ENCODE peak calls at places on chromosome 14, in seven cellular contexts. P is uterus, W is neural progenitor cell, C is osteocyte, R is omental fat pad, L is suprapubic skin, N is mucosa of descending colon. H is an unnamed sample.

GRCh38 chr14:85463512-85463911 is 66.4 kb upstream of the FLRT2 start:
- DNase-seq in P (no peak), W (no peak), C (no peak), R (no peak), L (no peak), N (peak), H (no peak)

GRCh38 chr14:35438910-35439713 is 34.6 kb upstream of the NFKBIA start:
- DNase-seq in P (no peak), W (peak), C (no peak), R (no peak), L (no peak), N (no peak), H (peak)

GRCh38 chr14:68596701-68597100 is 196.2 kb downstream of the ZFP36L1 start:
- DNase-seq in P (no peak), W (no peak), C (no peak), R (no peak), L (peak), N (no peak), H (no peak)

GRCh38 chr14:73428354-73428824 is 30.0 kb downstream of the NUMB start:
- DNase-seq in P (no peak), W (no peak), C (no peak), R (no peak), L (no peak), N (peak), H (no peak)

GRCh38 chr14:36856095-36856878 is 194.6 kb downstream of the PAX9 start:
- DNase-seq in P (no peak), W (no peak), C (no peak), R (no peak), L (no peak), N (peak), H (no peak)

GRCh38 chr14:36097356-36097755 is 79.2 kb downstream of the PTCSC3 start:
- DNase-seq in P (no peak), W (no peak), C (no peak), R (no peak), L (no peak), N (no peak), H (no peak)

GRCh38 chr14:25896777-25897176 is 701.1 kb downstream of the NOVA1 start:
- DNase-seq in P (no peak), W (no peak), C (no peak), R (no peak), L (no peak), N (no peak), H (no peak)

GRCh38 chr14:32277998-32278397 is 51.1 kb upstream of the AKAP6 start:
- DNase-seq in P (no peak), W (no peak), C (no peak), R (no peak), L (no peak), N (no peak), H (no peak)

GRCh38 chr14:36771256-36771655 is 109.6 kb downstream of the PAX9 start:
- DNase-seq in P (no peak), W (no peak), C (no peak), R (no peak), L (no peak), N (peak), H (no peak)

GRCh38 chr14:21852061-21852664 is 178.5 kb upstream of the OR4E1 start:
- DNase-seq in P (no peak), W (peak), C (no peak), R (no peak), L (no peak), N (peak), H (peak)

GRCh38 chr14:30295980-30296379 is 263.0 kb upstream of the G2E3 start:
- DNase-seq in P (no peak), W (no peak), C (no peak), R (no peak), L (no peak), N (no peak), H (no peak)

GRCh38 chr14:94971750-94972149 is 185.6 kb downstream of the DICER1 start:
- DNase-seq in P (peak), W (no peak), C (peak), R (no peak), L (no peak), N (peak), H (no peak)

GRCh38 chr14:100712490-100712889 is 14.2 kb upstream of the DLK1 start:
- DNase-seq in P (no peak), W (no peak), C (no peak), R (no peak), L (no peak), N (no peak), H (no peak)

GRCh38 chr14:60303745-60304144 is 54.7 kb downstream of the PPM1A start:
- DNase-seq in P (peak), W (no peak), C (no peak), R (no peak), L (no peak), N (no peak), H (no peak)

GRCh38 chr14:67971627-67972625 is 152.3 kb downstream of the RAD51B start:
- DNase-seq in P (no peak), W (no peak), C (no peak), R (no peak), L (no peak), N (no peak), H (no peak)

GRCh38 chr14:54169254-54169924 is 212.8 kb upstream of the BMP4 start:
- DNase-seq in P (no peak), W (no peak), C (no peak), R (no peak), L (no peak), N (no peak), H (no peak)

GRCh38 chr14:37594916-37595808 is at the start of the genes FOXA1 and TTC6:
- DNase-seq in P (no peak), W (peak), C (no peak), R (no peak), L (no peak), N (peak), H (no peak)

GRCh38 chr14:95533391-95533821 is 1.4 kb upstream of the GLRX5 start:
- DNase-seq in P (no peak), W (peak), C (no peak), R (no peak), L (no peak), N (no peak), H (no peak)

GRCh38 chr14:73272393-73272792 is 35.1 kb downstream of the PAPLN start:
- DNase-seq in P (no peak), W (no peak), C (no peak), R (no peak), L (no peak), N (no peak), H (no peak)

GRCh38 chr14:20477211-20477876 is 8.1 kb downstream of the PNP start:
- DNase-seq in P (no peak), W (no peak), C (no peak), R (no peak), L (no peak), N (no peak), H (no peak)

GRCh38 chr14:103868242-103868897 is 21.0 kb upstream of the PPP1R13B start:
- DNase-seq in P (no peak), W (no peak), C (no peak), R (no peak), L (no peak), N (no peak), H (no peak)

GRCh38 chr14:72824051-72824450 is 69.8 kb downstream of the DPF3 start:
- DNase-seq in P (no peak), W (no peak), C (no peak), R (no peak), L (peak), N (no peak), H (no peak)

GRCh38 chr14:52391866-52392600 is 77.9 kb downstream of the PTGER2 start:
- DNase-seq in P (no peak), W (no peak), C (no peak), R (no peak), L (no peak), N (no peak), H (no peak)

GRCh38 chr14:50000215-50001145 is 107.6 kb downstream of the ARF6 start:
- DNase-seq in P (peak), W (peak), C (peak), R (no peak), L (peak), N (peak), H (peak)

GRCh38 chr14:27049611-27050172 is 451.9 kb upstream of the NOVA1 start:
- DNase-seq in P (no peak), W (no peak), C (no peak), R (no peak), L (no peak), N (no peak), H (no peak)

GRCh38 chr14:82070040-82070439 is 536.4 kb upstream of the SEL1L start:
- DNase-seq in P (no peak), W (no peak), C (no peak), R (no peak), L (no peak), N (no peak), H (no peak)

DNA sequence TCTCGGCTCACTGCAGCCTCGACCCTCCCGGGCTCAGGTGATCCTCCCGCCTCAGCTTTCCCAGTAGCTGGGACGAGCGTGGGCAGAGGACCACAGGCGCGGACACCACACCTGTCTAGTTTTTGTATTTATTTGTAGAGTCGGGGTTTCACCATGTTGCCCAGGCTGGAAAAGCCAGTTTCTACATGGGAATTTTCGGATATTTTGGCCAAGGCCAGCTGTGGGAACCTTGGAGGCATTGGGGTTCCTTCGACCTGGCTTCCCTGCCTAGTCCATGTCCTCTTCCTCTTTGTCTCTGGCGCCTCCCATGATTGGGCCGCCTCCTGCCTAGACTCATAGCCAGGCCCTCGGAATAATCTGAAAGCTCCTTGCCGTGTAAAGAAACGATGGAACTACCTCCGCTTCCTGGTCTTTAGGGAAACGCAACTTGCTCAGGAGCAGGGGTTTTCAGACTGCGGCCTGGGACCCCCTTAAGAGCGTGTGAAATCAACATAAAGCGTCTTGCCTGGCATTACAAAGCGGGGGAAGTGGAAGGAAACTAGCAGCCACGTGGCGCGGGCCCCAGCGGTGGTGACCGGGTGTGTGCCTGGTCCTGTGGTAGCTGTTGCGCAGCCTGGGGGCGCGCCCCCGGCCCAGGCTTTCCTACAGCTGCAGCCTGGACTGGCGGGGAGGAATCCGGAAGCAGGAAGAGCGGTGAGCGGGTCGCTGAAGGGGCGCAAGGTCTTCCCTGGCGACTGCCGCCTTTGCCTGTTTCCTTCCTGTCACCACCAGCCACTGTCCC is 1.4 kb upstream of the HSP90AA1 start:
- DNase-seq in P (peak), W (peak), C (no peak), R (no peak), L (peak), N (peak), H (peak)
- TF ChIP-seq CTCF in P (no peak), W (no peak), C (no peak), R (no peak), L (no peak), N (no peak), H (no peak)

GRCh38 chr14:99575043-99576023 is 28.7 kb downstream of the CCDC85C start:
- DNase-seq in P (no peak), W (no peak), C (no peak), R (no peak), L (peak), N (peak), H (no peak)
- TF ChIP-seq CTCF in P (peak), W (peak), C (no peak), R (no peak), L (peak), N (no peak), H (peak)

DNA sequence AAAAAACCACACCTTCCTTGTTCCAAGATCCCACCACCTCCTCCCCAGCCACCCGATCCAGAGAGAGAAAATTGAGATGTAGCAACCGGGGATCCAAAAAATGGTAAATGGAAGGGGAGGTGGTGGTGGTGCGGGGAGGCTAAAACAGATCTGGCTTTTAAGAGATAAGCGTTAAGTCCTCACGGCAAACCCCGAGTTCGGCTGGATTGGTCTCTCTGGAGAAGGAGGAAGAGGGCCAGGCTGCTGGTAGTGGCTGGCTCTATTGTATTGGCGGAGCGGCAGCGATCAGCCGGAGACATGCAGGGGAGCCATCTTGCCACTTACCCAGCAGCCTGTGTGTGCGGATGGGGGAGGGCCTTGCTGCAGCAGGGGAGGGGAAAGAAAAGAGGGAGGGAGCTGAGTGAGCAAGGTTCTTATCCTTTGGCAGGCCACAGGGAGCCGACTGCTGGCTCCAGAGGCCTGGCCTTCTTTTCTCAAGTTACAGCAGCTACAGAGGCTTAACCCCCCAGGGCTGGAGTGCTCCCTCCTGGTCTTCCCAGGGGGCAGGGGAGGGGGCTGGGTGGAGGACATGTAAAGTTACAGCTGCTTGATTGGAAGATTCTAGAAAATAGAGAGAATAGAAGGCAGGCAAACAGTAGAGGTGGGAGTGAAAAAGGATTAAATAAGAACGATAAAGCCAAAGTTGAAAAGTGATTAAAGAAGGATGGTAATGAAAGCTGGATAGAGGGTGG is 14.1 kb upstream of the CDH24 start:
- DNase-seq in P (peak), W (peak), C (peak), R (peak), L (peak), N (peak), H (peak)
- TF ChIP-seq CTCF in P (no peak), W (no peak), C (no peak), R (no peak), L (no peak), N (no peak), H (no peak)

DNA sequence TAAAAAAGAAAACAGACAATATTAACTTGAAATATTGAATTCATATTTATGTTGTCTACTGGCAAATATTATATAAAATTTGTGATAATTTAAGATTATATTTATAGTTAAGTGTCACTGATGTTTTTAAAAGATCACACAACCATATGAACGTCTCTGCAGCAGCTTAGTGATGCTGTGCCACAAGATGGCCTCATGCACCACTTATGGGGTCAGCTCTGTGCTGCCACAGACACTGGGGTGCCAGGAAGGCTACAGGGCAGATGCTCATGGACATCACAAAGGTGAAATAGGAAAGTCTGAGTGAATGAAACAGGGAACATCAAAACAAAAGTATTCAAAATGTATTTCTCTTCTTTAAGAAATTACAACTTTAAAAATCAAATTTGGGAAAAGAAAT is 13.1 kb downstream of the ATXN3 start:
- DNase-seq in P (no peak), W (peak), C (no peak), R (no peak), L (no peak), N (no peak), H (no peak)
- TF ChIP-seq CTCF in P (no peak), W (peak), C (peak), R (no peak), L (no peak), N (no peak), H (peak)

GRCh38 chr14:23950411-23951135 is 3.0 kb upstream of the DHRS4 start:
- DNase-seq in P (no peak), W (no peak), C (no peak), R (no peak), L (no peak), N (no peak), H (no peak)

GRCh38 chr14:23953464-23954278 is at the start of gene DHRS4:
- DNase-seq in P (peak), W (peak), C (peak), R (peak), L (peak), N (peak), H (peak)

GRCh38 chr14:23951590-23952143 is 1.9 kb upstream of the DHRS4 start:
- DNase-seq in P (no peak), W (peak), C (no peak), R (no peak), L (no peak), N (no peak), H (no peak)
- TF ChIP-seq CTCF in P (no peak), W (peak), C (no peak), R (no peak), L (no peak), N (no peak), H (no peak)

DNA sequence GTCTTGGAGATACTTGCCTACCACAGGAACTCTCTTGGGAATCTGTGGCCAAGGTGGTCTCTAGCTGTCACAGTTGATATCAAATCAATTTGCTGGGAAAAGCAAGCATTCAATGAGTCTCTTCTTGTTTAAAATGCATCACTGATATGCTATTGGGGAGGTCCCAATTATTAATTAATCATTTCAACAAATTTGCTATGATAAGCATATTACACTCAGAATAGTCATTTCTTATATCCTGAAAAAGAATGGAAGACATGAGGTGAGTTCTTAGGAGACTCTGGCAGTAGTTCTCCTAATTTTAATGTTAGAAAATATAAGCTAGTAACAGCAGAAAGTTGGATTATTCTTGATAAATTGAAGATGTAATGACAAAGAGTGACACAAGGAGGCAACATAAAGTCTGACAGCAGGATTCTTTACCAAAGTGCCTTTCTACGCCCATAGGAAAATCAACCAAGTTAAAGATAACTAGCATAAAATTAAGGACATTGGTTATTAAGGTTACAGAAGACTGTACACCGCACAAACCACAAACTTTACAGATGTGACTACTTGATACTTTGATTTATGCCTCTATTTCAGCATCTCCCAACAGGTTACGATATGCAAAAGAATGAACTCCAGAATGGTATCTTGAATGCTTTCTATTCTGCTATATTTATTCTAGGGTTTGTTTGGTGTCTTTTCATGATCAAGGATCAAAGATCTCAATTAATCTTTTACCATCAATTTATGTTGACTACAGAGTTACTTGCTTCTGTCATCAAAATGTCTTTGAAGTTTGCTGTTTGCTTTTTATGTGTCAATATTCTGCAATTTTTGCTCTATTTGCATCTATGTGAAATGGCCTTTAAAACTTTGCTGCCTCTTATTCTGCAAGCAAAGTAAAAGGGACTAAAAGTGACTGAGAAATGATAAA is 349.6 kb upstream of the CLEC14A start:
- DNase-seq in P (no peak), W (peak), C (no peak), R (no peak), L (no peak), N (no peak), H (no peak)
- TF ChIP-seq CTCF in P (no peak), W (peak), C (no peak), R (no peak), L (no peak), N (no peak), H (no peak)

GRCh38 chr14:92900660-92901059 is 22.3 kb upstream of the CHGA start:
- DNase-seq in P (no peak), W (no peak), C (no peak), R (no peak), L (no peak), N (no peak), H (no peak)

GRCh38 chr14:92905667-92906066 is 17.3 kb upstream of the CHGA start:
- DNase-seq in P (no peak), W (no peak), C (no peak), R (no peak), L (no peak), N (no peak), H (no peak)

GRCh38 chr14:92903359-92903758 is 19.6 kb upstream of the CHGA start:
- DNase-seq in P (no peak), W (no peak), C (no peak), R (no peak), L (no peak), N (no peak), H (no peak)

GRCh38 chr14:92902191-92902590 is 20.8 kb upstream of the CHGA start:
- DNase-seq in P (no peak), W (no peak), C (no peak), R (no peak), L (no peak), N (no peak), H (no peak)

DNA sequence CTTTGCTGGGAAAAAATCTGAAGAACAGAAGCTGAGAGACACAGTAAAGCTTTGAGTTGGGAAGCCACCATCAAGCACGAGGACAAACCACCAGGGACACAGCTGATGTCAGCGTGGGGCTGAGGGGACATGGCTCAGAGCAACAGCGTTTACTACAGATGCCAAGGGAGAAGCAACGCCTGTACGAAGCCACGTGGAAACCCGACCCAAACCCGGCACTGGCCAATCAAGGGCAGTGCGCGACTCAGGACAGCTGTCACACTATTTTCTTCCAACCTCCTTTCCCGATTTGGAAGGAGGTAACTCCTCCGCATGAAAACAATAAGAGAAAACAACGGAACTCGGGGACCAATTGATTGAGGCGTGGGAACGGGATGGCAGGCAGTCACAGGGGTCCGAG is 20.2 kb upstream of the CHGA start:
- DNase-seq in P (no peak), W (peak), C (no peak), R (no peak), L (no peak), N (no peak), H (no peak)
- TF ChIP-seq CTCF in P (no peak), W (no peak), C (no peak), R (no peak), L (no peak), N (no peak), H (no peak)

H was measured in GM10248.